ENCODE peak calls at places on chromosomes 2 and 18, in eight cellular contexts. One of them, this sample, is unnamed.
A peak's percentile ranks its signal among the peaks of the same experiment; 100 is the strongest.

GRCh38 chr18:60910534-60910933 is 422.7 kb upstream of the CDH20 start:
- DNase-seq in astrocyte of the spinal cord: peak; percentile 71
- DNase-seq in NCI-H2107: no peak
- DNase-seq in GM04504: no peak
- DNase-seq in AG10803: peak; percentile 8
- DNase-seq in NCI-H226: no peak
- DNase-seq in CD8-positive, alpha-beta T cell: no peak
- DNase-seq in SIG-M5: no peak
- DNase-seq in this sample: no peak

GRCh38 chr2:59301466-59302402 is 1060.6 kb upstream of the FANCL start:
- DNase-seq in astrocyte of the spinal cord: peak; percentile 65
- DNase-seq in NCI-H2107: peak; percentile 42
- DNase-seq in GM04504: peak; percentile 42
- DNase-seq in AG10803: peak; percentile 80
- DNase-seq in NCI-H226: no peak
- DNase-seq in CD8-positive, alpha-beta T cell: peak; percentile 6
- DNase-seq in SIG-M5: peak; percentile 3
- DNase-seq in this sample: peak; percentile 7

GRCh38 chr18:74396252-74397204 is 60.6 kb downstream of the DIPK1C start:
- DNase-seq in astrocyte of the spinal cord: no peak
- DNase-seq in NCI-H2107: no peak
- DNase-seq in GM04504: no peak
- DNase-seq in AG10803: no peak
- DNase-seq in NCI-H226: no peak
- DNase-seq in CD8-positive, alpha-beta T cell: no peak
- DNase-seq in SIG-M5: no peak
- DNase-seq in this sample: no peak

GRCh38 chr2:71941731-71942575 is 205.7 kb downstream of the CYP26B1 start:
- DNase-seq in astrocyte of the spinal cord: no peak
- DNase-seq in NCI-H2107: no peak
- DNase-seq in GM04504: no peak
- DNase-seq in AG10803: no peak
- DNase-seq in NCI-H226: no peak
- DNase-seq in CD8-positive, alpha-beta T cell: no peak
- DNase-seq in SIG-M5: no peak
- DNase-seq in this sample: no peak

GRCh38 chr18:10401489-10401888 is 52.9 kb upstream of the APCDD1 start:
- DNase-seq in astrocyte of the spinal cord: no peak
- DNase-seq in NCI-H2107: no peak
- DNase-seq in GM04504: no peak
- DNase-seq in AG10803: no peak
- DNase-seq in NCI-H226: no peak
- DNase-seq in CD8-positive, alpha-beta T cell: no peak
- DNase-seq in SIG-M5: no peak
- DNase-seq in this sample: no peak

GRCh38 chr2:235217814-235218213 is 266.0 kb downstream of the SH3BP4 start:
- DNase-seq in astrocyte of the spinal cord: no peak
- DNase-seq in NCI-H2107: no peak
- DNase-seq in GM04504: no peak
- DNase-seq in AG10803: peak; percentile 85
- DNase-seq in NCI-H226: no peak
- DNase-seq in CD8-positive, alpha-beta T cell: no peak
- DNase-seq in SIG-M5: no peak
- DNase-seq in this sample: no peak

GRCh38 chr2:24565537-24565936 is 74.5 kb downstream of the NCOA1 start:
- DNase-seq in astrocyte of the spinal cord: no peak
- DNase-seq in NCI-H2107: no peak
- DNase-seq in GM04504: no peak
- DNase-seq in AG10803: no peak
- DNase-seq in NCI-H226: no peak
- DNase-seq in CD8-positive, alpha-beta T cell: no peak
- DNase-seq in SIG-M5: no peak
- DNase-seq in this sample: no peak

GRCh38 chr2:15584767-15585469 is 6.8 kb upstream of the DDX1 start:
- DNase-seq in astrocyte of the spinal cord: no peak
- DNase-seq in NCI-H2107: no peak
- DNase-seq in GM04504: no peak
- DNase-seq in AG10803: no peak
- DNase-seq in NCI-H226: no peak
- DNase-seq in CD8-positive, alpha-beta T cell: no peak
- DNase-seq in SIG-M5: no peak
- DNase-seq in this sample: no peak

GRCh38 chr2:19887508-19887907 is 14.3 kb downstream of the TTC32 start:
- DNase-seq in astrocyte of the spinal cord: no peak
- DNase-seq in NCI-H2107: no peak
- DNase-seq in GM04504: no peak
- DNase-seq in AG10803: no peak
- DNase-seq in NCI-H226: no peak
- DNase-seq in CD8-positive, alpha-beta T cell: no peak
- DNase-seq in SIG-M5: no peak
- DNase-seq in this sample: no peak

This sample was measured in HS-27A.